ENCODE peak calls at places on chromosome 10, in eight cellular contexts. L is kidney epithelial cell, B is Calu3, U is tibial nerve, F is glutamatergic neuron, Y is HEK293T, N is H7, Q is nucleus accumbens. K is an unnamed sample.

GRCh38 chr10:31490858-31491504 is 172.0 kb downstream of the ZEB1 start:
- DNase-seq in B (peak; percentile 37), L (no peak), Y (no peak), U (no peak), N (peak; percentile 18), F (no peak), Q (no peak), K (no peak)

GRCh38 chr10:51892965-51893658 is 193.7 kb upstream of the CSTF2T start:
- DNase-seq in L (no peak), Q (no peak), B (peak; percentile 24), F (no peak), Y (peak; percentile 65), N (peak; percentile 22), U (no peak), K (no peak)

GRCh38 chr10:8088504-8088903 is 34.0 kb downstream of the GATA3 start:
- DNase-seq in F (no peak), N (no peak), Q (no peak), B (no peak), U (no peak), Y (no peak), L (no peak), K (no peak)

GRCh38 chr10:131310904-131311660 is 439 bp downstream of the TCERG1L start:
- DNase-seq in Q (no peak), N (peak; percentile 71), B (no peak), U (no peak), L (no peak), F (no peak), Y (no peak), K (no peak)

GRCh38 chr10:388661-389045 is 253.4 kb downstream of the ZMYND11 start:
- DNase-seq in N (no peak), L (no peak), F (no peak), Q (no peak), U (no peak), Y (no peak), B (no peak), K (no peak)

GRCh38 chr10:114703377-114704125 is 45.5 kb upstream of the ABLIM1 start:
- DNase-seq in B (no peak), Q (no peak), Y (peak; percentile 66), U (no peak), L (no peak), N (peak; percentile 62), F (peak; percentile 21), K (no peak)

GRCh38 chr10:74145133-74145532 is 5.5 kb downstream of the AP3M1 start:
- DNase-seq in L (peak; percentile 35), N (no peak), Q (no peak), Y (peak; percentile 23), F (no peak), B (no peak), U (peak; percentile 27), K (no peak)

GRCh38 chr10:124646483-124647352 is 97.5 kb downstream of the FAM53B start:
- DNase-seq in Y (no peak), N (no peak), L (no peak), Q (peak; percentile 35), B (peak; percentile 28), U (peak; percentile 86), F (no peak), K (peak; percentile 87)

GRCh38 chr10:118950190-118950658 is 79.3 kb upstream of the NANOS1 start:
- DNase-seq in L (no peak), Q (no peak), B (no peak), U (no peak), F (no peak), Y (no peak), N (no peak), K (no peak)

GRCh38 chr10:29319205-29319781 is 30.4 kb downstream of the LYZL1 start:
- DNase-seq in F (no peak), L (no peak), U (no peak), Q (no peak), Y (no peak), N (no peak), B (no peak), K (no peak)

GRCh38 chr10:59839576-59839975 is 66.8 kb downstream of the CCDC6 start:
- DNase-seq in F (no peak), B (no peak), N (no peak), U (no peak), Y (no peak), L (no peak), Q (no peak), K (no peak)

GRCh38 chr10:93267521-93267920 is 193.8 kb downstream of the CYP26A1 start:
- DNase-seq in U (no peak), F (no peak), N (no peak), Q (no peak), B (no peak), Y (no peak), L (no peak), K (no peak)

GRCh38 chr10:102682441-102682840 is 31.8 kb downstream of the ARL3 start:
- DNase-seq in Y (no peak), N (peak; percentile 27), Q (no peak), B (no peak), F (no peak), U (no peak), L (no peak), K (no peak)

GRCh38 chr10:55629792-55630490 is 731.1 kb downstream of the ZWINT start:
- DNase-seq in B (no peak), L (no peak), Q (no peak), U (no peak), N (peak; percentile 32), Y (peak; percentile 40), F (peak; percentile 75), K (no peak)

K was measured in tibial artery.